ENCODE peak calls at places on chromosomes 3 and 15, in nine cellular contexts. K is spleen, V is stomach, D is esophagus squamous epithelium, G is testis, L is upper lobe of left lung, W is uterus, O is IMR-90, F is body of pancreas. Q is an unnamed sample.

GRCh38 chr3:15405448-15406050 is 21.8 kb downstream of the METTL6 start:
- DNase-seq in W (peak), D (no peak), L (no peak), O (peak), G (peak), V (no peak), K (no peak), F (no peak), Q (peak)

GRCh38 chr15:79059081-79059572 is 31.5 kb downstream of the RASGRF1 start:
- DNase-seq in D (no peak), G (no peak), V (no peak), K (no peak), F (no peak), O (no peak), L (no peak), W (no peak), Q (no peak)

GRCh38 chr3:57518276-57518914 is 25.7 kb downstream of the DNAH12 start:
- DNase-seq in F (no peak), D (no peak), G (no peak), W (no peak), V (no peak), K (no peak), L (no peak), O (peak), Q (no peak)

GRCh38 chr3:156332304-156332703 is 211.9 kb downstream of the KCNAB1 start:
- DNase-seq in F (no peak), W (no peak), L (no peak), G (no peak), V (no peak), D (no peak), O (no peak), K (no peak), Q (no peak)

GRCh38 chr3:16802382-16802781 is 82.4 kb upstream of the PLCL2 start:
- DNase-seq in K (no peak), G (no peak), W (no peak), L (no peak), D (no peak), O (no peak), F (no peak), V (no peak), Q (peak)

GRCh38 chr3:66033241-66034138 is 5.2 kb downstream of the MAGI1 start:
- DNase-seq in F (no peak), D (no peak), L (no peak), K (no peak), O (no peak), V (no peak), W (no peak), G (no peak), Q (no peak)

GRCh38 chr15:88735212-88735611 is 68.0 kb upstream of the ACAN start:
- DNase-seq in V (no peak), L (no peak), K (no peak), F (no peak), O (no peak), W (no peak), D (no peak), G (no peak), Q (no peak)

GRCh38 chr3:53161345-53161819 is 373 bp downstream of the PRKCD start:
- DNase-seq in L (no peak), K (peak), V (no peak), W (peak), G (peak), F (no peak), D (no peak), O (no peak), Q (peak)

GRCh38 chr15:33234019-33234418 is 39.5 kb upstream of the FMN1 start:
- DNase-seq in W (no peak), F (no peak), V (no peak), D (no peak), K (no peak), G (no peak), O (peak), L (no peak), Q (peak)

GRCh38 chr3:174466471-174467054 is 392.6 kb upstream of the NAALADL2 start:
- DNase-seq in D (no peak), W (no peak), O (peak), K (no peak), V (no peak), F (no peak), L (no peak), G (no peak), Q (no peak)

GRCh38 chr3:64214002-64214696 is 11.1 kb downstream of the PRICKLE2 start:
- DNase-seq in G (peak), K (no peak), W (peak), L (no peak), O (peak), V (peak), D (no peak), F (peak), Q (no peak)

GRCh38 chr3:13650210-13651056 is 101.5 kb downstream of the FBLN2 start:
- DNase-seq in G (peak), W (peak), L (peak), V (peak), K (peak), F (peak), O (peak), D (no peak), Q (peak)

GRCh38 chr15:39453500-39454073 is 127.3 kb upstream of the THBS1 start:
- DNase-seq in L (no peak), V (no peak), W (no peak), D (no peak), F (no peak), G (no peak), K (no peak), O (no peak), Q (peak)

GRCh38 chr3:13193320-13194284 is 120.4 kb upstream of the IQSEC1 start:
- DNase-seq in L (no peak), V (no peak), W (no peak), G (no peak), D (no peak), K (no peak), O (no peak), F (peak), Q (no peak)

GRCh38 chr3:160921020-160921635 is 165.1 kb downstream of the PPM1L start:
- DNase-seq in V (peak), G (peak), D (no peak), F (peak), K (no peak), L (no peak), O (peak), W (no peak), Q (peak)

GRCh38 chr3:55091381-55092225 is 163.7 kb upstream of the LRTM1 start:
- DNase-seq in D (no peak), L (no peak), F (no peak), K (no peak), G (no peak), O (peak), V (no peak), W (no peak), Q (no peak)

GRCh38 chr15:29103825-29104565 is 165.6 kb downstream of the NSMCE3 start:
- DNase-seq in L (peak), O (peak), F (peak), K (peak), D (no peak), W (no peak), V (peak), G (peak), Q (peak)

GRCh38 chr3:66655673-66656072 is 154.9 kb upstream of the LRIG1 start:
- DNase-seq in O (no peak), L (no peak), G (no peak), K (no peak), W (no peak), F (no peak), V (no peak), D (no peak), Q (no peak)

GRCh38 chr15:31365655-31366127 is 39.1 kb downstream of the KLF13 start:
- DNase-seq in L (peak), K (peak), F (peak), G (peak), D (peak), O (peak), V (peak), W (peak), Q (peak)
- TF ChIP-seq CTCF in L (peak), K (peak), F (peak), G (no peak), D (peak), O (peak), V (peak), W (peak), Q (peak)

DNA sequence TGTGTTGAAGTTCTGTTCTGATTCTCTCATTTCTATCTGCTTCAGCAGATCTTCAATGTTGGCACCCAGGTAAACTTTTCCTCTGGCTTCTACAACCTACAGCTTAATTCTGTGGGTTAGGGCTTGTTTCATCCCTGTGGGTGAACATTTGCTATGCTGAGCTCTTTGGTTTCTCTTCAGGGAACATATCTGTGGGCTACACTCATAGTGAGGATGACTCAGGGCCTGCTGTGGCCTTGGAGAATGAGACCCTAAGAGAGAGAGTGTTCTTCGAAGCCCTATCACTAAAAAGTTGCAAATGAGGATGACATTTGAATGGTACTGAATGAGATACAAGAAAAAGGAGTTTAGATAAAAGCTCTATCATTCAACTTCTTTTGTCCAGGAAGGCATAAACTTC is 346.2 kb upstream of the CBLB start:
- DNase-seq in V (no peak), K (no peak), G (no peak), W (no peak), L (no peak), F (no peak), O (peak), D (no peak), Q (no peak)
- H3K4me3 ChIP-seq in V (no peak), K (no peak), G (no peak), W (no peak), L (no peak), F (no peak), O (no peak), D (no peak), Q (no peak)

DNA sequence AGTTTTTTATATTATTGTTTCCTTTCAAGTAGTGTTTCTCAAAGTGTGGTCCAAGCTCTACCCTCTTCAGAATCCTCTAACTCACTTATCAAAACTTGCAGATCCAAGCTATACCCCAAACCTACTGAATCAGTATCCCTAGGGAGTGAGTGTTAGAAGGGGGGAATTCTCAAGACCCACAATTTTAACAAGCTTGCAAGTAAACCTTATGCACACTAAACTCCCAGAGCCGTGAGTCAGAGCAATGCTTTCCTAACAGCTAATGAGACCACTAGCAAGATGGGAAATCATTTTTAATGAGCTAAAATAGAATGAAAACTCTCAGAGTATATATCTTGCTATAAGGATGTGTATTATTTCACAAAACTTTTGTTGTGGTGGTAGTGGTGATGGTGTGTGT is 41.1 kb upstream of the SRGAP3 start:
- DNase-seq in K (no peak), L (no peak), F (no peak), O (no peak), G (no peak), W (no peak), D (no peak), V (no peak), Q (no peak)
- TF ChIP-seq POLR2A in K (no peak), L (no peak), F (no peak), O (no peak), G (no peak), W (no peak), D (no peak), V (no peak), Q (no peak)

GRCh38 chr3:177483182-177483967 is 286.1 kb upstream of the TBL1XR1 start:
- DNase-seq in F (peak), K (no peak), D (no peak), L (no peak), V (no peak), W (no peak), O (no peak), G (peak), Q (no peak)
- TF ChIP-seq CTCF in F (peak), K (peak), D (no peak), L (peak), V (no peak), W (no peak), O (peak), G (no peak), Q (no peak)

GRCh38 chr3:179895367-179895766 is 141.4 kb downstream of the PEX5L start:
- DNase-seq in F (peak), O (no peak), V (no peak), K (no peak), D (no peak), L (no peak), W (no peak), G (no peak), Q (no peak)

GRCh38 chr3:179896507-179896906 is 140.2 kb downstream of the PEX5L start:
- DNase-seq in L (no peak), W (no peak), G (no peak), F (no peak), V (no peak), O (no peak), D (no peak), K (no peak), Q (no peak)

GRCh38 chr3:179902061-179902460 is 134.7 kb downstream of the PEX5L start:
- DNase-seq in D (no peak), L (no peak), G (no peak), O (no peak), W (no peak), V (no peak), K (no peak), F (no peak), Q (no peak)

GRCh38 chr3:179898024-179898423 is 138.7 kb downstream of the PEX5L start:
- DNase-seq in D (no peak), K (no peak), G (no peak), W (no peak), L (no peak), V (no peak), O (peak), F (peak), Q (peak)

GRCh38 chr3:179897241-179897640 is 139.5 kb downstream of the PEX5L start:
- DNase-seq in G (no peak), K (no peak), V (no peak), D (no peak), L (no peak), O (no peak), F (no peak), W (no peak), Q (no peak)
- H3K4me3 ChIP-seq in G (no peak), K (no peak), V (no peak), D (no peak), L (no peak), O (no peak), F (no peak), W (no peak), Q (no peak)

GRCh38 chr3:177357352-177358084 is 160.2 kb upstream of the TBL1XR1 start:
- DNase-seq in O (peak), V (peak), G (no peak), L (no peak), W (peak), D (no peak), K (no peak), F (peak), Q (peak)

GRCh38 chr3:177356113-177356512 is 158.8 kb upstream of the TBL1XR1 start:
- DNase-seq in F (no peak), W (no peak), D (no peak), K (no peak), L (no peak), G (no peak), O (no peak), V (no peak), Q (no peak)

GRCh38 chr3:177358968-177359600 is 161.8 kb upstream of the TBL1XR1 start:
- DNase-seq in K (peak), V (peak), F (peak), W (peak), D (peak), L (peak), O (no peak), G (peak), Q (peak)

GRCh38 chr3:177359601-177360357 is 162.5 kb upstream of the TBL1XR1 start:
- DNase-seq in V (peak), D (peak), G (peak), F (peak), O (peak), K (peak), L (peak), W (peak), Q (peak)

GRCh38 chr3:177358085-177358967 is 161.0 kb upstream of the TBL1XR1 start:
- DNase-seq in V (peak), W (peak), K (peak), L (no peak), D (peak), G (peak), F (peak), O (peak), Q (peak)
- TF ChIP-seq POLR2A in V (no peak), W (no peak), K (no peak), L (no peak), D (no peak), G (no peak), F (no peak), O (no peak), Q (peak)

Q was measured in NB4.